ENCODE peak calls at places on chromosomes 13 and 19, in nine cellular contexts. F is KBM-7; Y is stimulated activated CD8-positive, alpha-beta memory T cell treated with anti-CD3 and anti-CD28 coated beads, Interleukin-12 subunit alpha, Interleukin-12 subunit beta, amount 100 ng/mL, for 4 hours; I is breast epithelium; Z is WTC11; H is upper lobe of right lung; K is T follicular helper cell; C is Peyer's patch; D is GM04504. A is an unnamed sample.

GRCh38 chr19:13887039-13887438 is 10.1 kb downstream of the NANOS3 start:
- DNase-seq in F (no peak), H (no peak), C (peak), I (peak), Y (no peak), Z (no peak), K (no peak), D (no peak), A (no peak)

GRCh38 chr13:26558074-26558805 is 757 bp downstream of the WASF3 start:
- DNase-seq in K (no peak), I (no peak), H (no peak), C (no peak), F (peak), Y (no peak), D (peak), Z (peak), A (no peak)

GRCh38 chr13:74575729-74576125 is 441.5 kb upstream of the KLF12 start:
- DNase-seq in D (no peak), Z (peak), I (no peak), C (peak), K (peak), F (no peak), H (peak), Y (peak), A (peak)

GRCh38 chr19:17727843-17728242 is 8.6 kb downstream of the MAP1S start:
- DNase-seq in F (no peak), I (no peak), D (no peak), C (no peak), Z (no peak), K (no peak), H (no peak), Y (no peak), A (no peak)

GRCh38 chr13:76759877-76760276 is 126.3 kb downstream of the KCTD12 start:
- DNase-seq in D (no peak), H (no peak), Z (no peak), K (no peak), I (no peak), Y (no peak), C (no peak), F (no peak), A (no peak)

GRCh38 chr13:109740721-109741120 is 45.7 kb downstream of the IRS2 start:
- DNase-seq in D (no peak), K (no peak), I (peak), Y (no peak), Z (no peak), F (no peak), C (no peak), H (no peak), A (no peak)

GRCh38 chr13:71219671-71220070 is 647.3 kb downstream of the DACH1 start:
- DNase-seq in F (no peak), H (no peak), D (no peak), Y (no peak), I (no peak), Z (no peak), K (no peak), C (no peak), A (no peak)

GRCh38 chr13:109804654-109805053 is 18.3 kb upstream of the IRS2 start:
- DNase-seq in C (no peak), H (no peak), Y (no peak), F (no peak), K (no peak), I (no peak), Z (no peak), D (no peak), A (no peak)

A was measured in central memory CD8-positive, alpha-beta T cell.